ENCODE peak calls at places on chromosome 9, in ten cellular contexts. B is astrocyte of the spinal cord; I is BJ; Z is lower lobe of right lung; N is cardiac muscle cell; W is IMR-90; G is fibroblast of pulmonary artery; E is tibial nerve; K is body of pancreas; Y is CD8-positive, alpha-beta T cell. M is an unnamed sample.

GRCh38 chr9:134366223-134367031 is 40.2 kb downstream of the RXRA start:
- DNase-seq in K (peak), I (peak), G (peak), W (peak), B (peak), Z (peak), E (peak), N (no peak), Y (no peak), M (peak)

GRCh38 chr9:134433101-134433500 is 106.8 kb downstream of the RXRA start:
- DNase-seq in G (peak), W (peak), E (no peak), Y (no peak), B (peak), I (no peak), K (no peak), N (no peak), Z (no peak), M (no peak)

GRCh38 chr9:78640728-78641127 is 343.8 kb downstream of the PSAT1 start:
- DNase-seq in Y (no peak), Z (no peak), B (no peak), I (no peak), W (no peak), E (no peak), K (no peak), N (no peak), G (no peak), M (no peak)

GRCh38 chr9:107932036-107932435 is 442.5 kb upstream of the KLF4 start:
- DNase-seq in K (no peak), B (peak), I (peak), G (peak), Y (no peak), E (no peak), Z (no peak), W (peak), N (no peak), M (peak)

GRCh38 chr9:98523231-98523901 is 185.4 kb downstream of the GABBR2 start:
- DNase-seq in N (peak), I (no peak), Y (no peak), K (no peak), W (peak), E (no peak), Z (no peak), B (peak), G (peak), M (no peak)

GRCh38 chr9:79346350-79347020 is 225.3 kb upstream of the TLE4 start:
- DNase-seq in K (no peak), N (no peak), G (peak), Y (no peak), Z (no peak), W (peak), E (no peak), B (peak), I (no peak), M (no peak)

GRCh38 chr9:96209407-96210031 is 92.5 kb downstream of the HSD17B3 start:
- DNase-seq in K (no peak), W (peak), E (peak), I (peak), Y (no peak), B (no peak), Z (no peak), N (no peak), G (peak), M (no peak)

GRCh38 chr9:36275060-36275459 is 16.8 kb upstream of the GNE start:
- DNase-seq in N (no peak), B (no peak), Z (no peak), G (no peak), Y (no peak), E (no peak), I (no peak), K (no peak), W (no peak), M (no peak)

GRCh38 chr9:76798527-76798926 is 34.3 kb downstream of the PCA3 start:
- DNase-seq in Z (no peak), N (no peak), W (no peak), K (no peak), Y (no peak), G (no peak), I (no peak), B (no peak), E (no peak), M (no peak)

GRCh38 chr9:21993893-21994525 is at the start of gene CDKN2A:
- DNase-seq in W (peak), I (no peak), N (peak), G (peak), K (no peak), Y (peak), E (no peak), Z (peak), B (no peak), M (no peak)

GRCh38 chr9:95268681-95269080 is 48.8 kb downstream of the FANCC start:
- DNase-seq in K (peak), Y (no peak), B (peak), I (no peak), G (peak), N (peak), Z (no peak), W (peak), E (no peak), M (no peak)

GRCh38 chr9:35714579-35715252 is 17.3 kb downstream of the TLN1 start:
- DNase-seq in W (no peak), N (no peak), K (no peak), Z (no peak), I (no peak), E (no peak), B (no peak), G (no peak), Y (no peak), M (no peak)

GRCh38 chr9:97744710-97745708 is 47.9 kb upstream of the XPA start:
- DNase-seq in G (no peak), Z (no peak), N (peak), W (peak), I (no peak), K (no peak), E (no peak), B (no peak), Y (no peak), M (no peak)

GRCh38 chr9:95458666-95459065 is 58.1 kb downstream of the PTCH1 start:
- DNase-seq in E (no peak), I (no peak), B (no peak), Z (no peak), K (no peak), N (no peak), Y (no peak), G (peak), W (no peak), M (no peak)

GRCh38 chr9:22211588-22212360 is 202.7 kb upstream of the CDKN2B start:
- DNase-seq in I (peak), B (peak), Z (no peak), G (peak), Y (no peak), E (peak), N (no peak), K (no peak), W (peak), M (peak)

GRCh38 chr9:12554636-12555035 is 138.5 kb upstream of the TYRP1 start:
- DNase-seq in K (no peak), Y (no peak), G (peak), I (no peak), N (no peak), B (peak), E (no peak), W (peak), Z (no peak), M (no peak)

GRCh38 chr9:26809795-26810194 is 82.8 kb downstream of the CAAP1 start:
- DNase-seq in E (no peak), N (no peak), B (peak), K (no peak), G (peak), W (peak), Y (no peak), Z (no peak), I (peak), M (no peak)

GRCh38 chr9:110112792-110113191 is 95.2 kb downstream of the C9orf152 start:
- DNase-seq in Z (no peak), N (no peak), G (no peak), W (no peak), Y (no peak), K (no peak), E (no peak), B (no peak), I (no peak), M (no peak)

GRCh38 chr9:121298016-121298538 is 30.1 kb downstream of the GSN start:
- DNase-seq in B (no peak), G (no peak), I (no peak), K (no peak), N (no peak), Z (no peak), E (no peak), Y (no peak), W (no peak), M (no peak)

GRCh38 chr9:125479846-125480615 is 218.4 kb downstream of the GAPVD1 start:
- DNase-seq in I (no peak), W (no peak), N (no peak), B (no peak), K (no peak), Y (no peak), G (no peak), Z (no peak), E (no peak), M (no peak)

GRCh38 chr9:108093773-108094675 is 604.5 kb upstream of the KLF4 start:
- DNase-seq in Y (no peak), K (peak), G (no peak), Z (no peak), E (no peak), B (peak), I (no peak), W (no peak), N (no peak), M (no peak)

GRCh38 chr9:104794070-104794469 is 30.1 kb downstream of the NIPSNAP3B start:
- DNase-seq in W (no peak), G (no peak), N (no peak), Z (no peak), B (no peak), I (no peak), K (no peak), Y (no peak), E (no peak), M (no peak)

GRCh38 chr9:75504721-75505120 is 385.8 kb upstream of the PCSK5 start:
- DNase-seq in W (no peak), N (no peak), Y (no peak), K (no peak), E (peak), B (no peak), G (no peak), Z (no peak), I (no peak), M (no peak)

DNA sequence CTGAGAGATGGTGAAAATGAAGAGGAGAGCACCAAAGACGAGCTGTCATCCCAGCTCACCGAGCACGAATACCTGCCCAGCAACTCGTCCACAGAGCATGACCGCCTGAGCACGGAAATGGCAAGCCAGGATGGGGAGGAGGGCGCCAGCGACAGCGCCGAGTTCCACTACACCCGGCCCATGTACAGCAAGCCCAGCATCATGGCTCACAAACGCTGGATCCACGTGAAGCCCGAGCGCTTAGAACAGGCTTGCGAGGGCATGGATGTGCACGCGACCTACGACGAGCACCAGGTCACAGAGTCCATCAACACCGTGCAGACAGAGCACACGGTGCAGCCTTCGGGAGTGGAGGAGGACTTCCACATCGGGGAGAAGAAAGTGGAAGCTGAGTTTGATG is 27.4 kb upstream of the ZBTB34 start:
- DNase-seq in E (no peak), I (no peak), G (no peak), Z (no peak), B (no peak), W (no peak), N (no peak), Y (no peak), K (no peak), M (no peak)
- H3K4me3 ChIP-seq in E (no peak), I (no peak), G (no peak), Z (no peak), B (no peak), W (no peak), N (no peak), Y (no peak), K (no peak), M (no peak)

GRCh38 chr9:129009584-129010141 is 18.5 kb downstream of the SH3GLB2 start:
- DNase-seq in G (no peak), Y (no peak), K (no peak), B (no peak), I (no peak), E (no peak), W (no peak), N (no peak), Z (peak), M (no peak)
- TF ChIP-seq CTCF in G (no peak), Y (no peak), K (no peak), B (no peak), I (no peak), E (no peak), W (no peak), N (no peak), Z (no peak), M (no peak)

GRCh38 chr9:87445646-87446045 is 52.0 kb upstream of the DAPK1 start:
- DNase-seq in I (no peak), E (peak), B (peak), Y (no peak), Z (peak), G (peak), W (peak), K (peak), N (peak), M (no peak)
- H3K4me3 ChIP-seq in I (no peak), E (no peak), B (no peak), Y (no peak), Z (no peak), G (no peak), W (peak), K (no peak), N (no peak), M (no peak)

GRCh38 chr9:132087438-132088030 is 7.9 kb upstream of the MED27 start:
- DNase-seq in Y (no peak), Z (no peak), G (no peak), B (no peak), I (no peak), N (no peak), K (no peak), W (no peak), E (no peak), M (no peak)

GRCh38 chr9:132094314-132094791 is 14.7 kb upstream of the MED27 start:
- DNase-seq in W (peak), E (no peak), B (peak), Z (no peak), K (no peak), G (peak), I (peak), Y (no peak), N (no peak), M (peak)

DNA sequence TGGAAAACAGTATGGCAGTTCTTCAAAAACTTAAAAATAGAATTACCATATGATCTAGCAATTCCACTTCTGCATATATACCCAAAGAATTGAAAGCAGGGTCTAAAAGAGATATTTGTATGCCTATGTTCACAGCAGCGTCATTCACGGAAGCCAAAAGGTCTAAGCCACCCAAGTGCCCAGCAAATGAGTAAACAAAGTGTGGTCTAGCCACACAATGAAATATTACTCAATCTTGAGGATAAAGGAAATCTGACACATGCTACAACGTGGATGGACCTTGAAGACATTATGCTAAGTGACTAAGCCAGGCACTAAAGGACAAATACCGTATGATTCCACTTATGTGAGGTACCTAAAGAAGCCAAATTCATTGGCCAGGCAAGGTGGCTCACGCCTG is 11.1 kb upstream of the MED27 start:
- DNase-seq in Z (no peak), G (peak), B (peak), I (no peak), N (no peak), Y (no peak), E (no peak), K (no peak), W (no peak), M (no peak)
- TF ChIP-seq CTCF in Z (no peak), G (no peak), B (no peak), I (no peak), N (no peak), Y (no peak), E (no peak), K (no peak), W (no peak), M (no peak)

GRCh38 chr9:70406446-70406862 is 8.0 kb downstream of the KLF9 start:
- DNase-seq in W (peak), N (no peak), Z (no peak), I (no peak), G (peak), Y (no peak), B (peak), K (no peak), E (no peak), M (no peak)

GRCh38 chr9:70404261-70404660 is 10.2 kb downstream of the KLF9 start:
- DNase-seq in Z (no peak), E (no peak), K (no peak), G (no peak), N (no peak), W (no peak), Y (no peak), I (no peak), B (no peak), M (no peak)

GRCh38 chr9:70407081-70407503 is 7.4 kb downstream of the KLF9 start:
- DNase-seq in W (peak), Y (no peak), E (no peak), B (peak), G (peak), K (no peak), I (peak), Z (no peak), N (no peak), M (peak)

GRCh38 chr9:70403618-70404025 is 10.8 kb downstream of the KLF9 start:
- DNase-seq in Z (no peak), B (peak), N (no peak), W (peak), K (no peak), E (no peak), I (no peak), Y (no peak), G (no peak), M (no peak)

GRCh38 chr9:70405808-70406445 is 8.5 kb downstream of the KLF9 start:
- DNase-seq in K (no peak), Z (no peak), E (no peak), Y (no peak), W (no peak), G (no peak), B (no peak), I (no peak), N (no peak), M (no peak)
- H3K4me3 ChIP-seq in K (no peak), Z (peak), E (no peak), Y (no peak), W (no peak), G (no peak), B (no peak), I (no peak), N (no peak), M (no peak)

GRCh38 chr9:135793221-135794056 is 91.5 kb downstream of the KCNT1 start:
- DNase-seq in E (no peak), N (no peak), Y (no peak), Z (no peak), G (no peak), I (no peak), K (no peak), W (no peak), B (no peak), M (no peak)
- TF ChIP-seq CTCF in E (no peak), N (no peak), Y (no peak), Z (no peak), G (no peak), I (no peak), K (no peak), W (no peak), B (no peak), M (no peak)

DNA sequence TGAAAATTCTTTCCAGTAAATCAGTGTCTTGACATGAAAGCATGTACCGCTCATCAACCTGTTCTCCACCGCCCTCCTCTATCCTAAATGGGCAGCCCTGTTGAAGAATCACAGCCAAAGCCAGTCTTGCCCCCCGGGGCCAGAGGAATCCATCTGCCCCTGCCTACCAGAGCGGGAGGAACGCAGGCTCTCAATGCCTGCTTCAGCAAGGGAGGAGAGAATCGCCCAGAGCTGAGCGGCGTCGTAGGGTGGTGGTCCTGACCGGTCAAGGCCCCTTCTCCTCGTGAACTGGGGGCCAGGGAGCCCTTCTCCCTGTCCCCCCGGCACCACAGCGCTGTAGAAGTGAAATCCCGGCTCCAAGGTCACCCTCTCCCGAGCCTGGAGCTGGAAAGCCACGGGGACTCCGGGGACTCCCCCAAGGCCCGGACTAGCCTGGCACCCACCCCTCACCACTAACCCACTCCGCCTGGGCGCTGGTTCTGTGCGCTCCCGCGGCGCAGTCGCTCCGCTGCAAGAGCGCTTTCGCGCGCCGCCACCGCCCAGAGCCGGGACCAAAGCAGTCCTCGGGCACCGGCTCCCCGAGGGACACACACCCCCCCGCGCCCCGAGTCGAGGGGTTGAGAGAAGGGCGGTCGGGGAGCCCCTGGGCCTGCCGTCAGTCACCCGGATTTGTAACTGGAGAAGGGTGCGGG is 718 bp upstream of the TMEM215 start:
- DNase-seq in G (no peak), I (no peak), K (no peak), E (no peak), Y (no peak), W (no peak), Z (peak), B (no peak), N (peak), M (no peak)
- H3K4me3 ChIP-seq in G (no peak), I (no peak), K (no peak), E (peak), Y (no peak), W (no peak), Z (no peak), B (no peak), N (peak), M (peak)

M was measured in AG04449.